ENCODE peak calls at places on chromosome 14, in six cellular contexts. U, Q, F, A, V and Z are unnamed samples.
A peak's percentile ranks its signal among the peaks of the same experiment; 100 is the strongest.

GRCh38 chr14:30034049-30034635 is 106.5 kb upstream of the PRKD1 start:
- DNase-seq in U (no peak), Q (no peak), F (peak; percentile 53), A (no peak), V (no peak), Z (no peak)

GRCh38 chr14:36656769-36657408 is 4.8 kb upstream of the PAX9 start:
- DNase-seq in U (no peak), Q (peak; percentile 37), F (no peak), A (no peak), V (no peak), Z (no peak)

GRCh38 chr14:23147676-23148075 is 28.6 kb upstream of the CEBPE start:
- DNase-seq in U (no peak), Q (no peak), F (no peak), A (no peak), V (no peak), Z (no peak)

GRCh38 chr14:51719970-51720369 is 68.3 kb downstream of the FRMD6 start:
- DNase-seq in U (no peak), Q (no peak), F (no peak), A (no peak), V (no peak), Z (no peak)

GRCh38 chr14:89025581-89026236 is 201.3 kb downstream of the TTC8 start:
- DNase-seq in U (no peak), Q (no peak), F (no peak), A (no peak), V (no peak), Z (no peak)

GRCh38 chr14:37900582-37900981 is 305.2 kb downstream of the TTC6 start:
- DNase-seq in U (no peak), Q (no peak), F (no peak), A (no peak), V (no peak), Z (no peak)

GRCh38 chr14:92696356-92696755 is 52.1 kb downstream of the LGMN start:
- DNase-seq in U (no peak), Q (no peak), F (no peak), A (no peak), V (no peak), Z (no peak)

GRCh38 chr14:26282578-26282977 is 315.3 kb downstream of the NOVA1 start:
- DNase-seq in U (no peak), Q (no peak), F (peak; percentile 49), A (no peak), V (no peak), Z (no peak)

GRCh38 chr14:103600503-103600902 is 28.5 kb upstream of the KLC1 start:
- DNase-seq in U (no peak), Q (no peak), F (no peak), A (no peak), V (no peak), Z (no peak)

GRCh38 chr14:26138764-26139445 is 458.9 kb downstream of the NOVA1 start:
- DNase-seq in U (no peak), Q (no peak), F (no peak), A (no peak), V (no peak), Z (no peak)

GRCh38 chr14:100557658-100558057 is 29.6 kb downstream of the BEGAIN start:
- DNase-seq in U (no peak), Q (no peak), F (no peak), A (no peak), V (no peak), Z (peak; percentile 61)

GRCh38 chr14:40318211-40318719 is 886.0 kb upstream of the FBXO33 start:
- DNase-seq in U (no peak), Q (no peak), F (peak; percentile 49), A (no peak), V (no peak), Z (no peak)

GRCh38 chr14:104144911-104145825 is 6.8 kb downstream of the KIF26A start:
- DNase-seq in U (no peak), Q (peak; percentile 67), F (peak; percentile 40), A (no peak), V (no peak), Z (peak; percentile 69)

GRCh38 chr14:104353221-104353920 is 215.0 kb downstream of the KIF26A start:
- DNase-seq in U (no peak), Q (no peak), F (peak; percentile 26), A (no peak), V (no peak), Z (no peak)

GRCh38 chr14:96905825-96906224 is 108.6 kb downstream of the VRK1 start:
- DNase-seq in U (no peak), Q (no peak), F (no peak), A (no peak), V (no peak), Z (no peak)

GRCh38 chr14:80304125-80304766 is 92.9 kb upstream of the DIO2 start:
- DNase-seq in U (no peak), Q (no peak), F (no peak), A (no peak), V (no peak), Z (no peak)

GRCh38 chr14:60658909-60659585 is 9.8 kb upstream of the SIX1 start:
- DNase-seq in U (no peak), Q (no peak), F (no peak), A (no peak), V (no peak), Z (no peak)

GRCh38 chr14:70779667-70780066 is 29.6 kb downstream of the MAP3K9 start:
- DNase-seq in U (no peak), Q (no peak), F (no peak), A (no peak), V (no peak), Z (no peak)

GRCh38 chr14:23751591-23751990 is 115.4 kb downstream of the DHRS2 start:
- DNase-seq in U (no peak), Q (no peak), F (no peak), A (no peak), V (no peak), Z (no peak)

GRCh38 chr14:96264850-96265249 is 8.8 kb downstream of the BDKRB1 start:
- DNase-seq in U (no peak), Q (no peak), F (peak; percentile 75), A (no peak), V (no peak), Z (no peak)

GRCh38 chr14:64871344-64871743 is 8.4 kb downstream of the SPTB start:
- DNase-seq in U (no peak), Q (no peak), F (no peak), A (no peak), V (no peak), Z (no peak)

GRCh38 chr14:70622111-70622712 is 19.5 kb upstream of the TTC9 start:
- DNase-seq in U (peak; percentile 38), Q (no peak), F (peak; percentile 91), A (no peak), V (no peak), Z (no peak)

GRCh38 chr14:63717704-63718103 is 10.2 kb downstream of the SGPP1 start:
- DNase-seq in U (peak; percentile 12), Q (no peak), F (no peak), A (no peak), V (no peak), Z (no peak)

GRCh38 chr14:72783741-72784140 is 110.2 kb downstream of the DPF3 start:
- DNase-seq in U (no peak), Q (no peak), F (no peak), A (peak; percentile 25), V (no peak), Z (no peak)

GRCh38 chr14:63046339-63047268 is 1.3 kb upstream of the KCNH5 start:
- DNase-seq in U (no peak), Q (no peak), F (peak; percentile 72), A (no peak), V (no peak), Z (no peak)

GRCh38 chr14:59354666-59355065 is 110.5 kb downstream of the GPR135 start:
- DNase-seq in U (no peak), Q (no peak), F (no peak), A (no peak), V (no peak), Z (no peak)
- H3K4me3 ChIP-seq in U (no peak overlapping the region), Q (no peak overlapping the region), F (no peak overlapping the region), A (no peak overlapping the region), V (no peak overlapping the region), Z (no peak overlapping the region)

GRCh38 chr14:94738786-94739185 is 31.1 kb downstream of the GSC start:
- DNase-seq in U (no peak), Q (no peak), F (no peak), A (no peak), V (no peak), Z (no peak)
- H3K4me3 ChIP-seq in U (no peak overlapping the region), Q (no peak overlapping the region), F (no peak overlapping the region), A (no peak overlapping the region), V (no peak overlapping the region), Z (no peak overlapping the region)

GRCh38 chr14:39036760-39037159 is 66.3 kb downstream of the SEC23A start:
- DNase-seq in U (no peak), Q (no peak), F (no peak), A (no peak), V (no peak), Z (no peak)

GRCh38 chr14:39043352-39043943 is 59.6 kb downstream of the SEC23A start:
- DNase-seq in U (no peak), Q (no peak), F (no peak), A (no peak), V (no peak), Z (no peak)

GRCh38 chr14:39035336-39035735 is 67.7 kb downstream of the SEC23A start:
- DNase-seq in U (no peak), Q (no peak), F (no peak), A (no peak), V (no peak), Z (no peak)

GRCh38 chr14:39038542-39038941 is 64.5 kb downstream of the SEC23A start:
- DNase-seq in U (no peak), Q (no peak), F (no peak), A (no peak), V (no peak), Z (no peak)

DNA sequence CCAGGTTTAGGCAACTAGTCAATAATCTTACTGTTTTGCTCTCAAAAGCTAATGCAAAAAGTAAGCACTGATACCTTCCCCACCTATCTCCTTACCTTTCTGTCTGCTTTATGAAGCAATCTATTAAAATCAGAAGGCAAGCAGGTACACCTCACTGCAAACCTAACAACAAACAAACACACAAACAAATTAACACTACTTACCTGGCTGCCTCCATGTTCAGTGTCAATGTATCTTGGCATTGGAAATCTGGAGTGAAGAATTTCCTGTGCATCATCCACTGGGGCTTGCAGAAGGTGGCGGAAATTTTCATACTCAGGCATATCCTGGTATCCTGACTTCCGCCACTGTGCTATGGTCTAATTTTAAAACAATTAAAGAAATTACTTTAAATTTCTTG is 62.5 kb downstream of the SEC23A start:
- DNase-seq in U (no peak), Q (no peak), F (no peak), A (no peak), V (no peak), Z (no peak)
- H3K4me3 ChIP-seq in U (no peak overlapping the region), Q (no peak overlapping the region), F (no peak overlapping the region), A (no peak overlapping the region), V (no peak overlapping the region), Z (no peak overlapping the region)

GRCh38 chr14:91245029-91245428 is 525 bp upstream of the GPR68 start:
- DNase-seq in U (no peak), Q (no peak), F (no peak), A (no peak), V (peak; percentile 54), Z (no peak)

GRCh38 chr14:91244501-91244901 is at the start of gene GPR68:
- DNase-seq in U (no peak), Q (no peak), F (peak; percentile 82), A (no peak), V (no peak), Z (peak; percentile 74)

GRCh38 chr14:91243098-91243483 is 1.4 kb downstream of the GPR68 start:
- DNase-seq in U (no peak), Q (no peak), F (no peak), A (no peak), V (no peak), Z (no peak)

GRCh38 chr14:91241848-91242247 is 2.7 kb downstream of the GPR68 start:
- DNase-seq in U (no peak), Q (no peak), F (no peak), A (no peak), V (no peak), Z (no peak)

GRCh38 chr14:91242635-91243034 is 1.9 kb downstream of the GPR68 start:
- DNase-seq in U (no peak), Q (no peak), F (no peak), A (no peak), V (no peak), Z (no peak)
- H3K4me3 ChIP-seq in U (no peak overlapping the region), Q (no peak overlapping the region), F (no peak overlapping the region), A (no peak overlapping the region), V (peak overlapping the region; percentile 82), Z (no peak overlapping the region)